ENCODE peak calls at places on chromosomes 12 and 14, in nine cellular contexts. V is endodermal cell, P is PC-9, F is foreskin fibroblast, E is mammary epithelial cell, O is astrocyte, R is bronchial epithelial cell, G is Peyer's patch, Y is MM.1S. H is an unnamed sample.
A peak's percentile ranks its signal among the peaks of the same experiment; 100 is the strongest.

GRCh38 chr14:99361596-99362220 is 89.7 kb upstream of the BCL11B start:
- DNase-seq in Y (no peak), F (no peak), G (no peak), V (no peak), P (no peak), O (no peak), E (no peak), R (no peak), H (no peak)

GRCh38 chr12:1474059-1474537 is 120.3 kb downstream of the FBXL14 start:
- DNase-seq in O (peak; percentile 99), E (peak; percentile 93), F (peak; percentile 98), V (peak; percentile 52), R (peak; percentile 88), P (peak; percentile 55), Y (no peak), G (no peak), H (peak; percentile 97)

GRCh38 chr12:24945822-24946221 is 3.1 kb downstream of the BCAT1 start:
- DNase-seq in V (no peak), P (no peak), Y (no peak), O (no peak), G (no peak), F (no peak), E (no peak), R (no peak), H (no peak)

GRCh38 chr12:50529345-50529744 is 24.6 kb downstream of the DIP2B start:
- DNase-seq in E (no peak), R (no peak), Y (no peak), P (no peak), O (no peak), V (peak; percentile 48), G (no peak), F (no peak), H (no peak)

GRCh38 chr12:104387190-104387589 is 69.6 kb upstream of the CHST11 start:
- DNase-seq in R (no peak), E (no peak), F (peak; percentile 14), G (no peak), Y (no peak), V (no peak), P (no peak), O (no peak), H (no peak)

GRCh38 chr14:91509083-91509877 is 830 bp downstream of the PPP4R3A start:
- DNase-seq in R (peak; percentile 26), F (peak; percentile 35), G (peak; percentile 69), P (peak; percentile 6), V (peak; percentile 66), O (no peak), Y (peak; percentile 23), E (peak; percentile 32), H (no peak)

GRCh38 chr12:93197067-93197593 is 180.6 kb upstream of the NUDT4 start:
- DNase-seq in F (peak; percentile 63), Y (no peak), G (no peak), P (no peak), V (no peak), O (peak; percentile 67), R (peak; percentile 10), E (peak; percentile 60), H (no peak)

GRCh38 chr12:56636118-56636674 is 6.1 kb upstream of the BAZ2A start:
- DNase-seq in R (peak; percentile 85), G (peak; percentile 94), O (peak; percentile 72), V (peak; percentile 97), F (peak; percentile 93), P (peak; percentile 75), E (peak; percentile 87), Y (peak; percentile 76), H (peak; percentile 51)

GRCh38 chr14:42965512-42965911 is 1358.8 kb downstream of the LRFN5 start:
- DNase-seq in G (no peak), Y (no peak), P (no peak), O (no peak), F (no peak), V (no peak), E (no peak), R (no peak), H (no peak)

GRCh38 chr12:3898751-3899150 is 25.6 kb upstream of the PARP11 start:
- DNase-seq in E (no peak), G (no peak), O (no peak), P (no peak), V (no peak), F (no peak), Y (no peak), R (no peak), H (no peak)

GRCh38 chr14:103422981-103423600 is 37.9 kb downstream of the MARK3 start:
- DNase-seq in Y (no peak), V (no peak), P (no peak), R (no peak), E (no peak), G (no peak), F (peak; percentile 51), O (peak; percentile 90), H (no peak)

GRCh38 chr12:111155020-111155419 is 213.9 kb downstream of the PHETA1 start:
- DNase-seq in R (no peak), V (no peak), E (no peak), Y (no peak), O (no peak), P (no peak), G (no peak), F (no peak), H (no peak)

GRCh38 chr12:111154180-111154579 is 214.7 kb downstream of the PHETA1 start:
- DNase-seq in E (no peak), R (no peak), F (no peak), Y (no peak), P (no peak), V (peak; percentile 71), G (no peak), O (no peak), H (no peak)

GRCh38 chr12:111155521-111155920 is 213.4 kb downstream of the PHETA1 start:
- DNase-seq in Y (no peak), O (no peak), E (no peak), R (no peak), P (no peak), V (no peak), F (no peak), G (no peak), H (no peak)

GRCh38 chr12:111157486-111157885 is 211.4 kb downstream of the PHETA1 start:
- DNase-seq in P (no peak), E (no peak), G (no peak), F (no peak), Y (no peak), R (no peak), O (no peak), V (no peak), H (no peak)

GRCh38 chr12:111156304-111156703 is 212.6 kb downstream of the PHETA1 start:
- DNase-seq in G (no peak), F (no peak), Y (no peak), O (no peak), V (no peak), P (no peak), E (peak; percentile 10), R (peak; percentile 51), H (no peak)
- TF ChIP-seq CTCF in G (no peak), F (no peak), Y (no peak), O (no peak), V (no peak), P (peak; percentile 49), E (peak; percentile 31), R (peak; percentile 15), H (no peak)

GRCh38 chr12:47903927-47904646 is 707 bp downstream of the VDR start:
- DNase-seq in E (peak; percentile 85), F (peak; percentile 90), R (peak; percentile 79), P (peak; percentile 68), V (peak; percentile 72), G (peak; percentile 83), O (peak; percentile 84), Y (peak; percentile 63), H (no peak)

GRCh38 chr12:47904647-47905312 is at the start of gene VDR:
- DNase-seq in E (peak; percentile 83), G (peak; percentile 98), V (peak; percentile 100), P (peak; percentile 77), F (peak; percentile 85), Y (peak; percentile 90), R (peak; percentile 81), O (peak; percentile 50), H (no peak)

GRCh38 chr12:47901285-47902093 is 3.3 kb downstream of the VDR start:
- DNase-seq in G (no peak), O (no peak), F (no peak), P (no peak), R (no peak), Y (no peak), E (no peak), V (peak; percentile 42), H (no peak)

GRCh38 chr12:47902131-47902639 is 2.6 kb downstream of the VDR start:
- DNase-seq in R (no peak), Y (no peak), G (no peak), E (no peak), P (no peak), V (peak; percentile 43), O (no peak), F (no peak), H (no peak)

GRCh38 chr12:47903151-47903611 is 1.6 kb downstream of the VDR start:
- DNase-seq in G (peak; percentile 62), E (peak; percentile 55), F (peak; percentile 71), V (peak; percentile 43), P (peak; percentile 21), Y (peak; percentile 56), R (peak; percentile 47), O (peak; percentile 87), H (no peak)
- H3K4me3 ChIP-seq in G (peak overlapping the region; percentile 51), E (peak overlapping the region; percentile 69), F (peak overlapping the region; percentile 96), V (no peak overlapping the region), P (peak overlapping the region; percentile 81), Y (peak overlapping the region; percentile 70), R (peak overlapping the region; percentile 50), O (peak overlapping the region; percentile 81), H (peak overlapping the region; percentile 68)

GRCh38 chr14:48974994-48975393 is 611.2 kb downstream of the RPS29 start:
- DNase-seq in R (no peak), Y (no peak), P (no peak), E (no peak), O (no peak), V (no peak), F (no peak), G (no peak), H (no peak)
- TF ChIP-seq CTCF in R (no peak), Y (no peak), P (no peak), E (no peak), O (no peak), V (peak; percentile 70), F (no peak), G (no peak), H (no peak)

GRCh38 chr12:14219156-14219555 is 146.3 kb upstream of the ATF7IP start:
- DNase-seq in E (no peak), V (no peak), G (peak; percentile 56), R (no peak), F (no peak), P (no peak), Y (no peak), O (no peak), H (no peak)

GRCh38 chr12:14216405-14217294 is 148.8 kb upstream of the ATF7IP start:
- DNase-seq in Y (peak; percentile 37), V (no peak), F (peak; percentile 41), G (no peak), O (peak; percentile 11), R (peak; percentile 44), E (peak; percentile 16), P (no peak), H (no peak)

GRCh38 chr12:14213542-14213941 is 151.9 kb upstream of the ATF7IP start:
- DNase-seq in F (peak; percentile 4), O (peak; percentile 18), G (no peak), Y (no peak), V (peak; percentile 56), R (no peak), P (peak; percentile 14), E (no peak), H (no peak)

GRCh38 chr12:14211829-14212455 is 153.5 kb upstream of the ATF7IP start:
- DNase-seq in F (no peak), R (no peak), E (no peak), V (no peak), G (no peak), O (peak; percentile 18), Y (no peak), P (no peak), H (no peak)

GRCh38 chr12:14214495-14214894 is 151.0 kb upstream of the ATF7IP start:
- DNase-seq in F (no peak), V (no peak), O (no peak), E (no peak), Y (no peak), P (no peak), R (no peak), G (no peak), H (no peak)
- H3K4me3 ChIP-seq in F (no peak overlapping the region), V (no peak overlapping the region), O (no peak overlapping the region), E (no peak overlapping the region), Y (no peak overlapping the region), P (no peak overlapping the region), R (no peak overlapping the region), G (no peak overlapping the region), H (no peak overlapping the region)